ENCODE peak calls at places on chromosomes 5 and 9, in six cellular contexts. F is HCT116, C is PC-3, J is neural progenitor cell, A is SK-N-SH, U is MM.1S. P is an unnamed sample. For H3K4me1, the result is how much of the 10 kb centered on the place peaks cover.

GRCh38 chr9:82729141-82729540 is 333.8 kb downstream of the RASEF start:
- DNase-seq in F (no peak), C (no peak), U (no peak), J (no peak), A (no peak), P (no peak)

GRCh38 chr5:138148811-138149210 is 9.6 kb upstream of the NME5 start:
- DNase-seq in U (no peak), J (no peak), A (no peak), C (peak), F (peak), P (peak)

GRCh38 chr5:132437604-132438275 is 52.8 kb downstream of the IRF1 start:
- DNase-seq in J (peak), F (no peak), U (peak), A (no peak), C (no peak), P (peak)

GRCh38 chr9:106992186-106992585 is 129.2 kb downstream of the ZNF462 start:
- DNase-seq in A (no peak), U (no peak), J (no peak), C (no peak), F (no peak), P (no peak)

GRCh38 chr5:173581408-173582197 is 34.8 kb downstream of the BOD1 start:
- DNase-seq in U (peak), C (peak), J (peak), F (peak), A (peak), P (peak)

GRCh38 chr9:24939099-24939850 is 393.6 kb upstream of the IZUMO3 start:
- DNase-seq in U (no peak), A (peak), F (no peak), J (no peak), C (no peak), P (no peak)

GRCh38 chr5:127518319-127518621 is 830 bp downstream of the PRRC1 start:
- DNase-seq in C (peak), F (no peak), U (peak), J (no peak), A (no peak), P (no peak)

GRCh38 chr9:122246666-122247065 is 17.9 kb upstream of the LHX6 start:
- DNase-seq in U (no peak), C (no peak), F (no peak), A (no peak), J (no peak), P (no peak)

GRCh38 chr9:108551030-108551964 is 304.5 kb downstream of the ACTL7B start:
- DNase-seq in J (peak), C (peak), F (peak), A (no peak), U (no peak), P (peak)

GRCh38 chr9:69253057-69253456 is 72.0 kb upstream of the ENTREP1 start:
- DNase-seq in A (no peak), F (no peak), C (no peak), U (no peak), J (no peak), P (peak)

GRCh38 chr5:62431735-62432617 is 19.4 kb downstream of the IPO11 start:
- DNase-seq in C (no peak), J (no peak), F (no peak), U (no peak), A (no peak), P (peak)

GRCh38 chr5:135229122-135229521 is 169.9 kb downstream of the MACROH2A1 start:
- DNase-seq in U (no peak), F (no peak), C (no peak), A (no peak), J (no peak), P (no peak)

GRCh38 chr5:142296914-142297417 is 27.9 kb downstream of the SPRY4 start:
- DNase-seq in J (no peak), U (no peak), A (no peak), C (peak), F (no peak), P (peak)

GRCh38 chr5:99191181-99191775 is 262.5 kb upstream of the CHD1 start:
- DNase-seq in F (no peak), C (peak), J (no peak), A (no peak), U (no peak), P (peak)

GRCh38 chr9:81559741-81560140 is 129.6 kb downstream of the TLE1 start:
- DNase-seq in U (no peak), A (no peak), J (no peak), C (peak), F (peak), P (peak)

GRCh38 chr9:120434532-120434931 is 145.4 kb downstream of the CDK5RAP2 start:
- DNase-seq in A (no peak), J (no peak), F (no peak), U (no peak), C (no peak), P (peak)

GRCh38 chr5:170603578-170604565 is 100.1 kb downstream of the KCNIP1 start:
- DNase-seq in F (peak), A (peak), C (peak), J (peak), U (peak), P (peak)

GRCh38 chr5:133950821-133951612 is 17.4 kb downstream of the C5orf15 start:
- DNase-seq in F (no peak), J (no peak), C (no peak), U (no peak), A (no peak), P (peak)

GRCh38 chr9:71663931-71664459 is 104.3 kb downstream of the CEMIP2 start:
- DNase-seq in J (peak), A (no peak), F (no peak), C (peak), U (no peak), P (peak)

DNA sequence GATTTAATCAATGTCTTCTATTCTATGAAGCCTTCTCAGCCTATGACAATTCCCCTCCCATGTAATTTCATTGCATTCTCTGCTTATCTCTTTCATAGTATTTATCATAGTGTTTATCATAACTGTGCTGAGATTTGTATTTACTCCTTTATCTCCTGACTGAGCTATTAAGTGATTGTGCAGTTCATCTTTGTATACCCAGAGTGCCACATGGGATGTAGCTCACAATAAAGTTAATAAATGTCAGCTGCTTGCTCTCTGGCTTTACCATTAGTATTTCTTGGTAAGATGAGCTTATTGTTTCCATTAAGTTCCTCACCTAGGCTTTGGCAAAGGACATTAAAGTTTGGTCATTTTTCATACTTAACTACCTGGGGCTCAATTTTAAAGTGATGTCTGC is 275.1 kb upstream of the MPDZ start:
- DNase-seq in A (peak), F (no peak), U (no peak), C (no peak), J (no peak), P (no peak)
- H3K9ac ChIP-seq in A (no peak), F (no peak), U (no peak), C (no peak), J (no peak), P (no peak)

GRCh38 chr5:151147033-151147432 is 10.5 kb downstream of the ANXA6 start:
- DNase-seq in F (no peak), A (no peak), U (no peak), C (no peak), J (no peak), P (no peak)

GRCh38 chr5:151151263-151151660 is 6.3 kb downstream of the ANXA6 start:
- DNase-seq in U (no peak), J (no peak), A (no peak), F (no peak), C (no peak), P (no peak)

GRCh38 chr5:151146003-151146524 is 11.5 kb downstream of the ANXA6 start:
- DNase-seq in F (no peak), C (no peak), U (no peak), A (no peak), J (no peak), P (no peak)

GRCh38 chr5:151150484-151151262 is 6.9 kb downstream of the ANXA6 start:
- DNase-seq in J (peak), C (no peak), A (peak), U (peak), F (no peak), P (peak)

DNA sequence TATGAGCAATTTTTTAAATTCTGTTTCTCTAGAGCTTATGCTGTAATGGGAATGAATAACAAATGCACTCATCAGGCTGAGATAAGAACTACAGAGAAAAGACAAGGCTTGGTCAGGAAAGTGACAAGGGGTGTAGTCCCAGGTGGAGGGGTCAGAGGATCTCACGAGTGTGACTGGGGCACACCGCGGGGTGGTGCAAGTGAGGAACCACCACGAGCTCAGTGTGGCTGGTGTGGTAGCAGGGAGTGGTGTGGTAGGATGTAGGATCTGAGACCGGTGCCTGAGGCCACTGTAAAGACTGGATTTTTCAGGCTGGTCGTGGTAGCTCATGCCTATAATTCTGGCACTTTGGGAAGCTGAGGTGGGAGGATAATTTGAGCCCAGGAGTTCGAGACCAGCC is 9.0 kb downstream of the ANXA6 start:
- DNase-seq in C (no peak), U (no peak), A (no peak), J (no peak), F (no peak), P (no peak)
- H3K4me1 ChIP-seq in C (under half), U (half or more), A (under half), J (under half), F (under half), P (under half)

GRCh38 chr5:75526065-75526464 is 14.4 kb downstream of the POLK start:
- DNase-seq in A (no peak), J (no peak), C (no peak), U (no peak), F (no peak), P (no peak)

GRCh38 chr5:75524591-75524990 is 12.9 kb downstream of the POLK start:
- DNase-seq in A (no peak), J (no peak), U (no peak), C (no peak), F (no peak), P (no peak)

GRCh38 chr5:75524071-75524470 is 12.4 kb downstream of the POLK start:
- DNase-seq in C (peak), J (no peak), U (peak), F (no peak), A (no peak), P (no peak)

GRCh38 chr5:75523275-75523674 is 11.6 kb downstream of the POLK start:
- DNase-seq in U (no peak), F (no peak), J (no peak), C (peak), A (no peak), P (no peak)

GRCh38 chr5:75525344-75525743 is 13.7 kb downstream of the POLK start:
- DNase-seq in C (no peak), J (no peak), U (no peak), A (no peak), F (no peak), P (no peak)
- TF ChIP-seq EZH2phosphoT487 in C (no peak), J (no peak), U (no peak), A (no peak), F (no peak), P (no peak)

GRCh38 chr9:124280176-124280691 is 22.5 kb downstream of the NEK6 start:
- DNase-seq in U (no peak), A (no peak), F (no peak), C (peak), J (no peak), P (peak)
- H3K9ac ChIP-seq in U (no peak), A (no peak), F (no peak), C (no peak), J (no peak), P (peak)

GRCh38 chr5:171898879-171899278 is 107.6 kb downstream of the FBXW11 start:
- DNase-seq in U (no peak), F (no peak), A (no peak), C (no peak), J (no peak), P (no peak)
- H3K4me1 ChIP-seq in U (under half), F (under half), A (under half), C (under half), J (under half), P (under half)

GRCh38 chr5:126355940-126356339 is 67.3 kb upstream of the GRAMD2B start:
- DNase-seq in F (no peak), U (no peak), C (no peak), J (no peak), A (no peak), P (no peak)
- TF ChIP-seq EZH2phosphoT487 in F (no peak), U (no peak), C (no peak), J (no peak), A (no peak), P (no peak)

DNA sequence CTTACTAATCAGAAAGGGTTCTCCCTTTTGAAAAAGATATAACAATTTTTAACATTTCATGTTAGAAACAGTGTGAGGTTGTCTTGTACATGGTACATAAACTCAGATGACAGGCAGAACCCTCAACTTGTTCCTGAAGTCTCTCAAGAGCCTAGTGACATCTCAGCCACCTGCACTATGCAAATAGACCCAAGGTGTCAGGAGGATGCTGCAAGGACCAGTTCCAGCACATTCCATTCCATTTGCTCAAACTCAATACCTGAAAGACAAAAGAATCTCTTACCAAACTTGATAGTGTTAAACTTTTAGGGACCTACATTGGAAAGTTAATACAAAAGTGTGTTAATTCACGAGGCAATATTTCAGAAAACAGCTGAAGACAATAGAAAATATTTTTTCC is 544.6 kb downstream of the CETN3 start:
- DNase-seq in A (no peak), J (no peak), U (no peak), C (peak), F (no peak), P (no peak)
- H3K9ac ChIP-seq in A (no peak), J (no peak), U (no peak), C (no peak), F (no peak), P (no peak)

DNA sequence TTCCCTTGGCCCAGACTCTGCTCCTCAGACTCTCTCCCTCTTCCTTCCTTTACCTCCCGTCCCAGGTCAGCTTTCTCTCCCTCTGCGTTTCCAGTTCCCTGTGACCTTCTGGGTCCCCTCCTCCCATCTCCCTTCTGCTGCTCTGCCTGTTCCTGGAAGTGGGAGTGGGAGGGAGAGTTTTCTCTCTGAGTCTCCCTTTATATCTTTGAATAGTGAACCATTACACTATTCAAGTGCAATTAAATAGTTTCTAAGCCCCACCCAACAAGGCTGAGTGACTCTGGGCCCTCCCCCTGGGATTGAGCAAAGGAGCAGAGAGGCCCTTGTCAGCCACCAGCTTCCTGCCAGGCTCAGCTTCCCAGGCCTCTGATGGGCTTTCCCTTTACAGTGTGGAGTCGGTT is 34.8 kb downstream of the THBS4 start:
- DNase-seq in U (no peak), C (no peak), A (no peak), J (no peak), F (no peak), P (peak)
- H3K4me1 ChIP-seq in U (under half), C (under half), A (under half), J (under half), F (under half), P (under half)

GRCh38 chr5:56822961-56823360 is 7.6 kb downstream of the MAP3K1 start:
- DNase-seq in F (no peak), C (no peak), A (peak), U (no peak), J (no peak), P (no peak)
- TF ChIP-seq EZH2phosphoT487 in F (no peak), C (no peak), A (no peak), U (no peak), J (no peak), P (no peak)

P was measured in GM23248.